ENCODE peak calls at places on chromosomes 3 and 15, in four cellular contexts. One of them, this sample, is unnamed.

GRCh38 chr3:99199021-99199420 is 297.5 kb upstream of the DCBLD2 start:
- DNase-seq in PC-9: no peak
- DNase-seq in NCI-H2029 treated with DMSO at 0.1 percent for 48 hours: no peak
- DNase-seq in NCI-H345: no peak
- DNase-seq in this sample: no peak

GRCh38 chr15:96390986-96391385 is 60.5 kb downstream of the NR2F2 start:
- DNase-seq in NCI-H2029 treated with DMSO at 0.1 percent for 48 hours: no peak
- DNase-seq in PC-9: no peak
- DNase-seq in NCI-H345: no peak
- DNase-seq in this sample: no peak

GRCh38 chr15:27648359-27648758 is 450.8 kb downstream of the OCA2 start:
- DNase-seq in PC-9: no peak
- DNase-seq in NCI-H2029 treated with DMSO at 0.1 percent for 48 hours: no peak
- DNase-seq in NCI-H345: no peak
- DNase-seq in this sample: no peak

GRCh38 chr15:46039703-46040102 is 404.9 kb downstream of the SQOR start:
- DNase-seq in NCI-H345: no peak
- DNase-seq in NCI-H2029 treated with DMSO at 0.1 percent for 48 hours: no peak
- DNase-seq in PC-9: no peak
- DNase-seq in this sample: no peak

GRCh38 chr15:39310633-39311032 is 270.2 kb upstream of the THBS1 start:
- DNase-seq in NCI-H2029 treated with DMSO at 0.1 percent for 48 hours: no peak
- DNase-seq in PC-9: peak; percentile 51
- DNase-seq in NCI-H345: no peak
- DNase-seq in this sample: no peak

GRCh38 chr3:40623567-40623966 is 98.8 kb downstream of the ZNF621 start:
- DNase-seq in NCI-H2029 treated with DMSO at 0.1 percent for 48 hours: no peak
- DNase-seq in PC-9: peak; percentile 82
- DNase-seq in NCI-H345: no peak
- DNase-seq in this sample: no peak

GRCh38 chr3:47245271-47245670 is 37.3 kb downstream of the KIF9 start:
- DNase-seq in NCI-H345: no peak
- DNase-seq in NCI-H2029 treated with DMSO at 0.1 percent for 48 hours: no peak
- DNase-seq in PC-9: no peak
- DNase-seq in this sample: no peak

GRCh38 chr3:49716691-49717538 is 2.6 kb downstream of the AMIGO3 start:
- DNase-seq in PC-9: no peak
- DNase-seq in NCI-H2029 treated with DMSO at 0.1 percent for 48 hours: no peak
- DNase-seq in NCI-H345: no peak
- DNase-seq in this sample: no peak

GRCh38 chr15:81336568-81336967 is 12.6 kb upstream of the STARD5 start:
- DNase-seq in NCI-H2029 treated with DMSO at 0.1 percent for 48 hours: no peak
- DNase-seq in PC-9: no peak
- DNase-seq in NCI-H345: no peak
- DNase-seq in this sample: no peak

GRCh38 chr3:8278448-8278847 is 223.2 kb upstream of the LMCD1 start:
- DNase-seq in NCI-H345: no peak
- DNase-seq in PC-9: no peak
- DNase-seq in NCI-H2029 treated with DMSO at 0.1 percent for 48 hours: no peak
- DNase-seq in this sample: no peak

GRCh38 chr15:29056839-29057450 is 171.2 kb downstream of the APBA2 start:
- DNase-seq in PC-9: no peak
- DNase-seq in NCI-H2029 treated with DMSO at 0.1 percent for 48 hours: no peak
- DNase-seq in NCI-H345: no peak
- DNase-seq in this sample: no peak

GRCh38 chr3:13108861-13109260 is 35.6 kb upstream of the IQSEC1 start:
- DNase-seq in NCI-H2029 treated with DMSO at 0.1 percent for 48 hours: no peak
- DNase-seq in PC-9: no peak
- DNase-seq in NCI-H345: no peak
- DNase-seq in this sample: no peak

GRCh38 chr15:58584789-58585461 is 153.1 kb downstream of the LIPC start:
- DNase-seq in NCI-H2029 treated with DMSO at 0.1 percent for 48 hours: no peak
- DNase-seq in PC-9: no peak
- DNase-seq in NCI-H345: no peak
- DNase-seq in this sample: no peak

This sample was measured in DMS79.